ENCODE peak calls at places on chromosomes 1 and 21, in eight cellular contexts. One of them, this sample, is unnamed. For H3K36me3 and H3K4me1, the result is how much of the 10 kb centered on the place peaks cover.

GRCh38 chr1:10796029-10796944 is at the start of gene CASZ1:
- DNase-seq in BE2C: peak
- DNase-seq in testis: peak
- DNase-seq in IMR-90: peak
- DNase-seq in ovary: peak
- DNase-seq in endothelial cell of umbilical vein: peak
- DNase-seq in adrenal gland: peak
- DNase-seq in Caco-2: peak
- DNase-seq in this sample: peak

GRCh38 chr1:185823471-185823870 is 89.3 kb downstream of the HMCN1 start:
- DNase-seq in BE2C: no peak
- DNase-seq in testis: no peak
- DNase-seq in IMR-90: peak
- DNase-seq in ovary: no peak
- DNase-seq in endothelial cell of umbilical vein: no peak
- DNase-seq in adrenal gland: no peak
- DNase-seq in Caco-2: no peak
- DNase-seq in this sample: no peak

GRCh38 chr1:228217551-228218344 is 9.9 kb downstream of the OBSCN start:
- DNase-seq in BE2C: no peak
- DNase-seq in testis: no peak
- DNase-seq in IMR-90: no peak
- DNase-seq in ovary: no peak
- DNase-seq in endothelial cell of umbilical vein: no peak
- DNase-seq in adrenal gland: no peak
- DNase-seq in Caco-2: no peak
- DNase-seq in this sample: no peak

GRCh38 chr1:231494439-231495110 is 33.9 kb upstream of the TSNAX start:
- DNase-seq in BE2C: no peak
- DNase-seq in testis: no peak
- DNase-seq in IMR-90: no peak
- DNase-seq in ovary: no peak
- DNase-seq in endothelial cell of umbilical vein: no peak
- DNase-seq in adrenal gland: no peak
- DNase-seq in Caco-2: no peak
- DNase-seq in this sample: no peak

GRCh38 chr1:28971980-28972771 is 57.8 kb downstream of the EPB41 start:
- DNase-seq in BE2C: no peak
- DNase-seq in testis: no peak
- DNase-seq in IMR-90: peak
- DNase-seq in ovary: no peak
- DNase-seq in endothelial cell of umbilical vein: peak
- DNase-seq in adrenal gland: peak
- DNase-seq in Caco-2: no peak
- DNase-seq in this sample: no peak

GRCh38 chr1:20233394-20233793 is 47.1 kb upstream of the PLA2G2C start:
- DNase-seq in BE2C: no peak
- DNase-seq in testis: no peak
- DNase-seq in IMR-90: peak
- DNase-seq in ovary: no peak
- DNase-seq in endothelial cell of umbilical vein: peak
- DNase-seq in adrenal gland: no peak
- DNase-seq in Caco-2: no peak
- DNase-seq in this sample: no peak

GRCh38 chr21:45091540-45092322 is 17.4 kb downstream of the ADARB1 start:
- DNase-seq in BE2C: no peak
- DNase-seq in testis: no peak
- DNase-seq in IMR-90: peak
- DNase-seq in ovary: no peak
- DNase-seq in endothelial cell of umbilical vein: no peak
- DNase-seq in adrenal gland: no peak
- DNase-seq in Caco-2: no peak
- DNase-seq in this sample: no peak

GRCh38 chr21:46517361-46517760 is 58.7 kb downstream of the DIP2A start:
- DNase-seq in BE2C: no peak
- DNase-seq in testis: no peak
- DNase-seq in IMR-90: no peak
- DNase-seq in ovary: no peak
- DNase-seq in endothelial cell of umbilical vein: no peak
- DNase-seq in adrenal gland: peak
- DNase-seq in Caco-2: no peak
- DNase-seq in this sample: peak

GRCh38 chr1:246311461-246311860 is 195.6 kb downstream of the SMYD3 start:
- DNase-seq in BE2C: no peak
- DNase-seq in testis: no peak
- DNase-seq in IMR-90: no peak
- DNase-seq in ovary: no peak
- DNase-seq in endothelial cell of umbilical vein: no peak
- DNase-seq in adrenal gland: no peak
- DNase-seq in Caco-2: no peak
- DNase-seq in this sample: no peak

GRCh38 chr1:213389061-213389581 is 338.1 kb downstream of the RPS6KC1 start:
- DNase-seq in BE2C: no peak
- DNase-seq in testis: no peak
- DNase-seq in IMR-90: no peak
- DNase-seq in ovary: no peak
- DNase-seq in endothelial cell of umbilical vein: no peak
- DNase-seq in adrenal gland: no peak
- DNase-seq in Caco-2: no peak
- DNase-seq in this sample: no peak

GRCh38 chr1:68600049-68600661 is 103.3 kb upstream of the DEPDC1 start:
- DNase-seq in BE2C: peak
- DNase-seq in testis: peak
- DNase-seq in IMR-90: peak
- DNase-seq in ovary: no peak
- DNase-seq in endothelial cell of umbilical vein: peak
- DNase-seq in adrenal gland: no peak
- DNase-seq in Caco-2: peak
- DNase-seq in this sample: no peak
- TF ChIP-seq CTCF in BE2C: peak
- TF ChIP-seq CTCF in testis: peak
- TF ChIP-seq CTCF in IMR-90: peak
- TF ChIP-seq CTCF in ovary: no peak
- TF ChIP-seq CTCF in endothelial cell of umbilical vein: peak
- TF ChIP-seq CTCF in adrenal gland: peak
- TF ChIP-seq CTCF in Caco-2: no peak
- TF ChIP-seq CTCF in this sample: peak

GRCh38 chr1:93666613-93667384 is 14.8 kb downstream of the BCAR3 start:
- DNase-seq in BE2C: no peak
- DNase-seq in testis: no peak
- DNase-seq in IMR-90: peak
- DNase-seq in ovary: no peak
- DNase-seq in endothelial cell of umbilical vein: peak
- DNase-seq in adrenal gland: peak
- DNase-seq in Caco-2: no peak
- DNase-seq in this sample: no peak
- H3K36me3 ChIP-seq in BE2C: under half
- H3K36me3 ChIP-seq in testis: under half
- H3K36me3 ChIP-seq in IMR-90: under half
- H3K36me3 ChIP-seq in ovary: under half
- H3K36me3 ChIP-seq in endothelial cell of umbilical vein: under half
- H3K36me3 ChIP-seq in adrenal gland: under half
- H3K36me3 ChIP-seq in Caco-2: under half
- H3K36me3 ChIP-seq in this sample: under half

DNA sequence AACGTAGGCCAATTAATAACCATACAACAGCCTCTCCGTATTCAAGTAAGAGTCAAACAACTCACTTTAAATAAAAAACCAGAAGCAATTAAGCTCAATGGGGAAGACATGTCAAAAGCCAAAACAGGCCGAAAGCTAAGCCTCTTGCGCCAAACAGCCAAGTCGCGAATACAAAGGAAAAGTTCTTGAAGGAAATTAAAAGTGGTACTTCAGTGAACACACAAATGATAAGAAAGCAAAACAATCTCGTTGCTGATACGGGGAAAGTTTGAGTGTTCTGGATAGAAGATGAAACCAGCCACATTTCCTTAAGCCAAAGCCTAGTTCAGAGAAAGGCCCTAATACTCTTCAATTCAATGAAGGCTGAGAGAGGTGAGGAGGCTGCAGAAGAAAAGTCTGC is 53.4 kb downstream of the SIPA1L2 start:
- DNase-seq in BE2C: no peak
- DNase-seq in testis: no peak
- DNase-seq in IMR-90: no peak
- DNase-seq in ovary: no peak
- DNase-seq in endothelial cell of umbilical vein: no peak
- DNase-seq in adrenal gland: no peak
- DNase-seq in Caco-2: no peak
- DNase-seq in this sample: no peak
- H3K4me1 ChIP-seq in BE2C: under half
- H3K4me1 ChIP-seq in testis: under half
- H3K4me1 ChIP-seq in IMR-90: under half
- H3K4me1 ChIP-seq in ovary: under half
- H3K4me1 ChIP-seq in endothelial cell of umbilical vein: under half
- H3K4me1 ChIP-seq in adrenal gland: under half
- H3K4me1 ChIP-seq in Caco-2: under half
- H3K4me1 ChIP-seq in this sample: half or more

GRCh38 chr1:150487763-150488115 is 520 bp downstream of the TARS2 start:
- DNase-seq in BE2C: no peak
- DNase-seq in testis: no peak
- DNase-seq in IMR-90: no peak
- DNase-seq in ovary: no peak
- DNase-seq in endothelial cell of umbilical vein: no peak
- DNase-seq in adrenal gland: no peak
- DNase-seq in Caco-2: no peak
- DNase-seq in this sample: no peak

GRCh38 chr1:150486966-150487762 is at the start of gene TARS2:
- DNase-seq in BE2C: peak
- DNase-seq in testis: peak
- DNase-seq in IMR-90: peak
- DNase-seq in ovary: peak
- DNase-seq in endothelial cell of umbilical vein: peak
- DNase-seq in adrenal gland: peak
- DNase-seq in Caco-2: peak
- DNase-seq in this sample: peak

GRCh38 chr1:150484431-150484830 is 2.8 kb upstream of the TARS2 start:
- DNase-seq in BE2C: no peak
- DNase-seq in testis: no peak
- DNase-seq in IMR-90: peak
- DNase-seq in ovary: no peak
- DNase-seq in endothelial cell of umbilical vein: no peak
- DNase-seq in adrenal gland: no peak
- DNase-seq in Caco-2: no peak
- DNase-seq in this sample: no peak

GRCh38 chr1:150479927-150480352 is 7.3 kb upstream of the TARS2 start:
- DNase-seq in BE2C: no peak
- DNase-seq in testis: no peak
- DNase-seq in IMR-90: no peak
- DNase-seq in ovary: no peak
- DNase-seq in endothelial cell of umbilical vein: no peak
- DNase-seq in adrenal gland: no peak
- DNase-seq in Caco-2: peak
- DNase-seq in this sample: no peak

GRCh38 chr1:150484861-150485260 is 2.4 kb upstream of the TARS2 start:
- DNase-seq in BE2C: no peak
- DNase-seq in testis: no peak
- DNase-seq in IMR-90: peak
- DNase-seq in ovary: no peak
- DNase-seq in endothelial cell of umbilical vein: no peak
- DNase-seq in adrenal gland: no peak
- DNase-seq in Caco-2: peak
- DNase-seq in this sample: no peak
- TF ChIP-seq CTCF in BE2C: peak
- TF ChIP-seq CTCF in testis: no peak
- TF ChIP-seq CTCF in IMR-90: peak
- TF ChIP-seq CTCF in ovary: no peak
- TF ChIP-seq CTCF in endothelial cell of umbilical vein: no peak
- TF ChIP-seq CTCF in adrenal gland: no peak
- TF ChIP-seq CTCF in Caco-2: peak
- TF ChIP-seq CTCF in this sample: peak

GRCh38 chr1:26459148-26459547 is 13.1 kb upstream of the HMGN2 start:
- DNase-seq in BE2C: no peak
- DNase-seq in testis: no peak
- DNase-seq in IMR-90: no peak
- DNase-seq in ovary: no peak
- DNase-seq in endothelial cell of umbilical vein: no peak
- DNase-seq in adrenal gland: no peak
- DNase-seq in Caco-2: no peak
- DNase-seq in this sample: no peak
- H3K36me3 ChIP-seq in BE2C: under half
- H3K36me3 ChIP-seq in testis: under half
- H3K36me3 ChIP-seq in IMR-90: under half
- H3K36me3 ChIP-seq in ovary: under half
- H3K36me3 ChIP-seq in endothelial cell of umbilical vein: under half
- H3K36me3 ChIP-seq in adrenal gland: under half
- H3K36me3 ChIP-seq in Caco-2: under half
- H3K36me3 ChIP-seq in this sample: half or more

GRCh38 chr1:227006397-227006796 is 66.3 kb downstream of the COQ8A start:
- DNase-seq in BE2C: no peak
- DNase-seq in testis: no peak
- DNase-seq in IMR-90: no peak
- DNase-seq in ovary: no peak
- DNase-seq in endothelial cell of umbilical vein: no peak
- DNase-seq in adrenal gland: no peak
- DNase-seq in Caco-2: no peak
- DNase-seq in this sample: no peak

GRCh38 chr1:227004796-227005195 is 64.7 kb downstream of the COQ8A start:
- DNase-seq in BE2C: no peak
- DNase-seq in testis: no peak
- DNase-seq in IMR-90: no peak
- DNase-seq in ovary: no peak
- DNase-seq in endothelial cell of umbilical vein: no peak
- DNase-seq in adrenal gland: no peak
- DNase-seq in Caco-2: no peak
- DNase-seq in this sample: no peak

DNA sequence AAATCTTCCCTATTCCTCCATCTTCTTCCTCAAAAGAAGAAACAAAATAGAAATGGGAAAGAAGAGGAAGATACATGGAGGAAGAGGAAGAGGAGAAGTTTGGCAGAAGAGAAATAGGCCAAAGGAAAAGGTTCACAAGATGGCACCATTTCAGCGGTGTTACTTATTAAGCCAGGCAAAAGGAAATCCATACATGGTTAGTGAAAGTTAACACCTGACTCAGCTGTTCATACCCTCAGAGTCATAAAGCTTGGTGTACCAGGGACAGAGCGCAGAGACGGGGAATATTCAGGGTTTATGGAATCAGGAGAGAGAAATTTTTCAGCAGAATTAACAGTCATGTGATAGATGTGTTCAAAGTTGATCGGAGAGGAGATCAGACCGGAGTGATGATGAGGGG is 70.6 kb downstream of the COQ8A start:
- DNase-seq in BE2C: no peak
- DNase-seq in testis: no peak
- DNase-seq in IMR-90: no peak
- DNase-seq in ovary: no peak
- DNase-seq in endothelial cell of umbilical vein: no peak
- DNase-seq in adrenal gland: no peak
- DNase-seq in Caco-2: no peak
- DNase-seq in this sample: no peak
- H3K4me1 ChIP-seq in BE2C: under half
- H3K4me1 ChIP-seq in testis: under half
- H3K4me1 ChIP-seq in IMR-90: under half
- H3K4me1 ChIP-seq in ovary: under half
- H3K4me1 ChIP-seq in endothelial cell of umbilical vein: under half
- H3K4me1 ChIP-seq in adrenal gland: under half
- H3K4me1 ChIP-seq in Caco-2: under half
- H3K4me1 ChIP-seq in this sample: under half

DNA sequence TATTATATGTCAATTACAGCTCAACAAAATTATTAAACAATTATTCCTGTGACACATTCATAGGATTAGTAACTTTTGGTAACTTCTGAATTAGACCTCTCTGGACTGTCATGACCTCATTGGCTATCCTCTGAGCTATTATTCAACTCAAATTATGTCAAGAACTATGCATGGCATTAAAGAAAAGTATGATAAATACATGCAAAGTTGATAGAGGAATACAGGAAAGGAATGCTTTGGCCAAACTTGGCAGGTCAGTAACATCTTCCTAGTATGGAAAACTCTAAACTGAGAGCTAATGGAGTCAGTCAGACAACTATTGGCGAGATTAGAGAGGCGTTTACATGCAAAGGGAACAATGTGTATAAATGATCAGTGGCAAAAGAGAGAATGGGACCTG is 158.4 kb downstream of the DUSP10 start:
- DNase-seq in BE2C: no peak
- DNase-seq in testis: no peak
- DNase-seq in IMR-90: no peak
- DNase-seq in ovary: no peak
- DNase-seq in endothelial cell of umbilical vein: no peak
- DNase-seq in adrenal gland: no peak
- DNase-seq in Caco-2: no peak
- DNase-seq in this sample: no peak
- TF ChIP-seq CTCF in BE2C: no peak
- TF ChIP-seq CTCF in testis: no peak
- TF ChIP-seq CTCF in IMR-90: no peak
- TF ChIP-seq CTCF in ovary: no peak
- TF ChIP-seq CTCF in endothelial cell of umbilical vein: no peak
- TF ChIP-seq CTCF in adrenal gland: no peak
- TF ChIP-seq CTCF in Caco-2: no peak
- TF ChIP-seq CTCF in this sample: no peak

This sample was measured in heart right ventricle.